ENCODE peak calls at places on chromosomes 3 and 15, in ten cellular contexts. One of them, this sample, is unnamed. For H3K9me3, the result is how much of the 10 kb centered on the place peaks cover.

GRCh38 chr3:197533396-197534347 is 22.1 kb downstream of the BDH1 start:
- DNase-seq in left ventricle myocardium inferior: no peak
- DNase-seq in psoas muscle: no peak
- DNase-seq in fibroblast of lung: no peak
- DNase-seq in lung: no peak
- DNase-seq in cardiac muscle cell: no peak
- DNase-seq in heart left ventricle: no peak
- DNase-seq in heart right ventricle: no peak
- DNase-seq in tibial artery: no peak
- DNase-seq in A549: no peak
- DNase-seq in this sample: no peak

GRCh38 chr3:146093928-146094327 is 67.1 kb downstream of the PLOD2 start:
- DNase-seq in cardiac muscle cell: no peak
- DNase-seq in psoas muscle: no peak
- DNase-seq in fibroblast of lung: peak
- DNase-seq in tibial artery: no peak
- DNase-seq in lung: no peak
- DNase-seq in A549: no peak
- DNase-seq in heart right ventricle: no peak
- DNase-seq in heart left ventricle: no peak
- DNase-seq in left ventricle myocardium inferior: no peak
- DNase-seq in this sample: no peak

GRCh38 chr3:22263042-22263441 is 512.0 kb upstream of the ZNF385D start:
- DNase-seq in A549: no peak
- DNase-seq in fibroblast of lung: peak
- DNase-seq in tibial artery: no peak
- DNase-seq in psoas muscle: no peak
- DNase-seq in lung: no peak
- DNase-seq in left ventricle myocardium inferior: no peak
- DNase-seq in cardiac muscle cell: no peak
- DNase-seq in heart left ventricle: no peak
- DNase-seq in heart right ventricle: no peak
- DNase-seq in this sample: no peak

GRCh38 chr15:88440021-88440420 is 27.2 kb downstream of the MRPL46 start:
- DNase-seq in left ventricle myocardium inferior: no peak
- DNase-seq in lung: peak
- DNase-seq in fibroblast of lung: peak
- DNase-seq in A549: no peak
- DNase-seq in tibial artery: no peak
- DNase-seq in psoas muscle: no peak
- DNase-seq in heart left ventricle: no peak
- DNase-seq in cardiac muscle cell: no peak
- DNase-seq in heart right ventricle: no peak
- DNase-seq in this sample: peak

GRCh38 chr3:36221975-36222374 is 158.3 kb upstream of the STAC start:
- DNase-seq in left ventricle myocardium inferior: no peak
- DNase-seq in cardiac muscle cell: peak
- DNase-seq in lung: no peak
- DNase-seq in fibroblast of lung: no peak
- DNase-seq in heart right ventricle: no peak
- DNase-seq in psoas muscle: no peak
- DNase-seq in A549: no peak
- DNase-seq in tibial artery: no peak
- DNase-seq in heart left ventricle: no peak
- DNase-seq in this sample: no peak

GRCh38 chr3:53803816-53804545 is 42.2 kb downstream of the CHDH start:
- DNase-seq in tibial artery: peak
- DNase-seq in heart left ventricle: no peak
- DNase-seq in fibroblast of lung: peak
- DNase-seq in cardiac muscle cell: no peak
- DNase-seq in psoas muscle: no peak
- DNase-seq in left ventricle myocardium inferior: no peak
- DNase-seq in heart right ventricle: no peak
- DNase-seq in A549: no peak
- DNase-seq in lung: no peak
- DNase-seq in this sample: no peak

GRCh38 chr15:89129123-89129815 is 41.0 kb downstream of the ABHD2 start:
- DNase-seq in left ventricle myocardium inferior: no peak
- DNase-seq in lung: no peak
- DNase-seq in psoas muscle: no peak
- DNase-seq in A549: peak
- DNase-seq in fibroblast of lung: peak
- DNase-seq in cardiac muscle cell: peak
- DNase-seq in heart right ventricle: peak
- DNase-seq in tibial artery: no peak
- DNase-seq in heart left ventricle: no peak
- DNase-seq in this sample: no peak

GRCh38 chr15:74007820-74008371 is 13.4 kb downstream of the PML start:
- DNase-seq in A549: no peak
- DNase-seq in lung: no peak
- DNase-seq in cardiac muscle cell: no peak
- DNase-seq in heart right ventricle: no peak
- DNase-seq in fibroblast of lung: no peak
- DNase-seq in heart left ventricle: no peak
- DNase-seq in tibial artery: no peak
- DNase-seq in psoas muscle: no peak
- DNase-seq in left ventricle myocardium inferior: no peak
- DNase-seq in this sample: no peak

GRCh38 chr3:190101320-190102117 is 19.2 kb downstream of the P3H2 start:
- DNase-seq in cardiac muscle cell: no peak
- DNase-seq in lung: no peak
- DNase-seq in heart left ventricle: no peak
- DNase-seq in heart right ventricle: no peak
- DNase-seq in fibroblast of lung: peak
- DNase-seq in tibial artery: no peak
- DNase-seq in left ventricle myocardium inferior: no peak
- DNase-seq in psoas muscle: no peak
- DNase-seq in A549: no peak
- DNase-seq in this sample: no peak

GRCh38 chr15:100889359-100890058 is 9.9 kb downstream of the ALDH1A3 start:
- DNase-seq in A549: no peak
- DNase-seq in cardiac muscle cell: no peak
- DNase-seq in lung: peak
- DNase-seq in psoas muscle: peak
- DNase-seq in left ventricle myocardium inferior: peak
- DNase-seq in heart left ventricle: peak
- DNase-seq in tibial artery: peak
- DNase-seq in heart right ventricle: no peak
- DNase-seq in fibroblast of lung: peak
- DNase-seq in this sample: peak

DNA sequence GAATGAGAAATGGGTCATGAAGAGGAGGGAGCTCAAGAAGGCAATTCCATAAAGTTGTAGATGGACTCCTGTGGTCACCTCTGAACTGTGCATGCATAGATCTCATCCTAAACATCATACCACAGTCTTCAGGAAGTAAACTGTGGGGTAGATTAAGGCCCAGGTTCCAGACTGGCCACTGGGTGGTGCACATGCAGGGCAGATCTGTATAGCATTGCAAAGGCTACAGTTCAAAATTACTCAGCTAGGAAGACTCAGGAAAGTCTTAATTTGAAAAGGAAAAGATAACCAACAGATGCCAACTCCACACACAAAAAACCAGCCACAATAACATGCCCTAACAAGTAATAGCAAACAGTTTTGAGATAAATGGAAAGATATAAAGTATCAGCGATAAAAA is 20.3 kb downstream of the KY start:
- DNase-seq in lung: no peak
- DNase-seq in heart right ventricle: no peak
- DNase-seq in psoas muscle: no peak
- DNase-seq in tibial artery: no peak
- DNase-seq in heart left ventricle: no peak
- DNase-seq in A549: no peak
- DNase-seq in fibroblast of lung: no peak
- DNase-seq in cardiac muscle cell: no peak
- DNase-seq in left ventricle myocardium inferior: no peak
- DNase-seq in this sample: no peak
- TF ChIP-seq CTCF in lung: no peak
- TF ChIP-seq CTCF in heart right ventricle: peak
- TF ChIP-seq CTCF in psoas muscle: peak
- TF ChIP-seq CTCF in tibial artery: no peak
- TF ChIP-seq CTCF in heart left ventricle: peak
- TF ChIP-seq CTCF in A549: no peak
- TF ChIP-seq CTCF in fibroblast of lung: peak
- TF ChIP-seq CTCF in cardiac muscle cell: peak
- TF ChIP-seq CTCF in left ventricle myocardium inferior: no peak
- TF ChIP-seq CTCF in this sample: peak

DNA sequence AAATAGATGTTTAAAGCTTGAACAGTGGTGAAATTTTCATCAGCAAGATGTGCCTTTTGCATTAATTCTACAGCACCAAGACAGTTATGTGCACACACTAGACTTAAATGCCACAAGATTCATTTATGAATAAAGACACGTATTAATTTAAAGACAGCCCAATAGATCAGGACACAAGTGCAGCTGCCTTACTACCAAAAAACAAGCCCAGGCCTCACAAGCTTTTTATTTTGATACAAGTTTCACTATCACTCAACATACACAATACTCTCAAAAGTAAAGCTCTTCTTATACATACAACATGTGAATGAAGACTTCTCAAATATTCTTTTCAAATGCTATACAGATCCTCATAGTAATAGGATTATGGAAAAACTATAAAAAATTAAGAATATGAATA is 2.4 kb downstream of the ACAP2 start:
- DNase-seq in cardiac muscle cell: no peak
- DNase-seq in lung: no peak
- DNase-seq in psoas muscle: no peak
- DNase-seq in fibroblast of lung: no peak
- DNase-seq in heart right ventricle: no peak
- DNase-seq in tibial artery: no peak
- DNase-seq in A549: no peak
- DNase-seq in left ventricle myocardium inferior: no peak
- DNase-seq in heart left ventricle: no peak
- DNase-seq in this sample: no peak
- H3K27ac ChIP-seq in cardiac muscle cell: no peak
- H3K27ac ChIP-seq in lung: no peak
- H3K27ac ChIP-seq in psoas muscle: no peak
- H3K27ac ChIP-seq in fibroblast of lung: no peak
- H3K27ac ChIP-seq in heart right ventricle: no peak
- H3K27ac ChIP-seq in tibial artery: no peak
- H3K27ac ChIP-seq in A549: no peak
- H3K27ac ChIP-seq in left ventricle myocardium inferior: no peak
- H3K27ac ChIP-seq in heart left ventricle: no peak
- H3K27ac ChIP-seq in this sample: no peak

GRCh38 chr3:59408047-59408624 is 358.3 kb upstream of the CFAP20DC start:
- DNase-seq in lung: no peak
- DNase-seq in fibroblast of lung: no peak
- DNase-seq in A549: no peak
- DNase-seq in heart left ventricle: no peak
- DNase-seq in cardiac muscle cell: no peak
- DNase-seq in heart right ventricle: no peak
- DNase-seq in tibial artery: no peak
- DNase-seq in psoas muscle: no peak
- DNase-seq in left ventricle myocardium inferior: no peak
- DNase-seq in this sample: no peak
- H3K9me3 ChIP-seq in lung: under half
- H3K9me3 ChIP-seq in fibroblast of lung: under half
- H3K9me3 ChIP-seq in A549: under half
- H3K9me3 ChIP-seq in heart left ventricle: under half
- H3K9me3 ChIP-seq in cardiac muscle cell: under half
- H3K9me3 ChIP-seq in heart right ventricle: under half
- H3K9me3 ChIP-seq in tibial artery: under half
- H3K9me3 ChIP-seq in psoas muscle: under half
- H3K9me3 ChIP-seq in left ventricle myocardium inferior: under half
- H3K9me3 ChIP-seq in this sample: under half

DNA sequence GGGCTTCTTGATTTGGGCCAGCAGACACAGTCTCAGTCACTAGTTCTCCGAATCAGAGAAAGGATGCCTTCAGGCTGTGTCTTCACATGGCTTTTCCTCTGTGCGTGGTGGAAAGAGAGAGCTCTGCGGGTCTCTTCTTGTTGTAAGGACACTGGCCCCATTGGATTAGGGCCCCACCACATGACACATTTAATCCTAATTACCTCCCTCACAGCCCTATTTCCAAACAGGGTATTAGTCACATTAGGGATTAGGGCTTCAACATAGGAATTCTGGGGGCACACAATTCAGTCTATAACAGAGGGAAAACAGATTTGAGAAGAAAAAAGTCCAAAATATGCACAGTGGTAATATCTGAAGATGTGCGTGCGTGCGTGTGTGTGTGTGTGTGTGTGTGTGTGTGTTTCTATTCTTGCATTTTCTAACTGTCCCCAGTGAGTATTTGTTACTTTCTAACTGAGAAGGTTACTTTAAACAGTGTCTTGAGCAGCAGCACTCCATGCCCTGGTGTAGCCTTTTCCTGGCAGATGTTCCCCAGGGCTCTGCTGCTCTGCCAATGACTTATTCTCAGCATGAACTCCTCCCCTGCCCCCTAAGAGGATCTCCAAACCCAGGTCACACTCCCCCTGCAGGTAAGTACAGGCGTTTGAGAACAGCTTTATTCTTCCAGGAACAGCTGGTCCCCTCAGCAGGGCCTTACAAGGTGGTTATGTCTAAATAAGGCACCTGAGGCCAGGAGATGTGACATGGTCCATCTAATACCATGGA is 72.9 kb downstream of the RPL39L start:
- DNase-seq in psoas muscle: no peak
- DNase-seq in left ventricle myocardium inferior: no peak
- DNase-seq in lung: no peak
- DNase-seq in heart left ventricle: no peak
- DNase-seq in fibroblast of lung: peak
- DNase-seq in heart right ventricle: no peak
- DNase-seq in A549: peak
- DNase-seq in tibial artery: no peak
- DNase-seq in cardiac muscle cell: peak
- DNase-seq in this sample: no peak
- TF ChIP-seq CTCF in psoas muscle: peak
- TF ChIP-seq CTCF in left ventricle myocardium inferior: peak
- TF ChIP-seq CTCF in lung: no peak
- TF ChIP-seq CTCF in heart left ventricle: peak
- TF ChIP-seq CTCF in fibroblast of lung: no peak
- TF ChIP-seq CTCF in heart right ventricle: no peak
- TF ChIP-seq CTCF in A549: no peak
- TF ChIP-seq CTCF in tibial artery: no peak
- TF ChIP-seq CTCF in cardiac muscle cell: peak
- TF ChIP-seq CTCF in this sample: peak